ENCODE peak calls at places on chromosomes 5 and 9, in four cellular contexts. P is A549, E is PC-9, G is thoracic aorta. M is an unnamed sample.

GRCh38 chr5:39422886-39423285 is 1.9 kb downstream of the DAB2 start:
- DNase-seq in P (no peak), E (no peak), G (no peak), M (no peak)

GRCh38 chr9:75085640-75086039 is 2.3 kb downstream of the NMRK1 start:
- DNase-seq in P (no peak), E (no peak), G (no peak), M (no peak)

GRCh38 chr5:16713386-16713928 is 96.7 kb upstream of the RETREG1 start:
- DNase-seq in P (no peak), E (no peak), G (no peak), M (peak; percentile 73)

GRCh38 chr5:119453045-119453383 is 717 bp downstream of the HSD17B4 start:
- DNase-seq in P (peak; percentile 14), E (no peak), G (no peak), M (no peak)

GRCh38 chr5:100131161-100131560 is 404.0 kb upstream of the FAM174A start:
- DNase-seq in P (no peak), E (no peak), G (no peak), M (no peak)

GRCh38 chr9:81047280-81047679 is 642.1 kb downstream of the TLE1 start:
- DNase-seq in P (no peak), E (no peak), G (no peak), M (no peak)

GRCh38 chr5:140131967-140132409 is 6.3 kb downstream of the IGIP start:
- DNase-seq in P (no peak), E (peak; percentile 40), G (no peak), M (no peak)

GRCh38 chr5:160287378-160288051 is 24.8 kb downstream of the CCNJL start:
- DNase-seq in P (no peak), E (peak; percentile 94), G (no peak), M (peak; percentile 97)

GRCh38 chr5:135174315-135175096 is 140.5 kb upstream of the PITX1 start:
- DNase-seq in P (no peak), E (no peak), G (no peak), M (peak; percentile 69)

GRCh38 chr5:169978744-169979143 is 1.6 kb downstream of the INSYN2B start:
- DNase-seq in P (no peak), E (no peak), G (no peak), M (no peak)

GRCh38 chr5:56616454-56617160 is 198.7 kb upstream of the MAP3K1 start:
- DNase-seq in P (no peak), E (no peak), G (no peak), M (no peak)

GRCh38 chr5:71778678-71779276 is 59.7 kb downstream of the CARTPT start:
- DNase-seq in P (peak; percentile 45), E (peak; percentile 55), G (no peak), M (peak; percentile 55)

GRCh38 chr5:7705736-7706135 is 145.2 kb downstream of the CFAP90 start:
- DNase-seq in P (no peak), E (no peak), G (no peak), M (no peak)

GRCh38 chr9:11946521-11946920 is 746.7 kb upstream of the TYRP1 start:
- DNase-seq in P (no peak), E (no peak), G (no peak), M (no peak)

GRCh38 chr5:98905857-98906688 is 22.7 kb downstream of the CHD1 start:
- DNase-seq in P (no peak), E (no peak), G (no peak), M (peak; percentile 72)

GRCh38 chr5:14071433-14071832 is 71.7 kb upstream of the TRIO start:
- DNase-seq in P (no peak), E (no peak), G (no peak), M (no peak)

GRCh38 chr5:151758141-151758429 is 346 bp downstream of the ATOX1 start:
- DNase-seq in P (peak; percentile 38), E (no peak), G (no peak), M (no peak)

GRCh38 chr5:176803943-176804498 is 6.3 kb upstream of the UNC5A start:
- DNase-seq in P (no peak), E (peak; percentile 46), G (no peak), M (peak; percentile 85)

GRCh38 chr5:62333250-62333800 is 27.3 kb downstream of the KIF2A start:
- DNase-seq in P (no peak), E (no peak), G (no peak), M (no peak)

GRCh38 chr9:137690939-137691647 is 72.3 kb downstream of the EHMT1 start:
- DNase-seq in P (no peak), E (no peak), G (no peak), M (no peak)

GRCh38 chr5:53249529-53249928 is 140.0 kb upstream of the MOCS2 start:
- DNase-seq in P (peak; percentile 6), E (peak; percentile 36), G (peak; percentile 16), M (no peak)

GRCh38 chr5:5371943-5372342 is 50.5 kb upstream of the ICE1 start:
- DNase-seq in P (no peak), E (no peak), G (no peak), M (no peak)

GRCh38 chr5:154072782-154073171 is 34.0 kb downstream of the MFAP3 start:
- DNase-seq in P (no peak), E (no peak), G (no peak), M (no peak)

GRCh38 chr9:10252174-10252573 is 360.6 kb downstream of the PTPRD start:
- DNase-seq in P (no peak), E (no peak), G (no peak), M (no peak)

GRCh38 chr5:96896285-96896711 is 20.0 kb downstream of the ERAP2 start:
- DNase-seq in P (no peak), E (no peak), G (no peak), M (no peak)

GRCh38 chr5:171649002-171649401 is 136.6 kb upstream of the SMIM23 start:
- DNase-seq in P (no peak), E (no peak), G (no peak), M (no peak)

GRCh38 chr5:154393850-154394249 is 51.9 kb upstream of the SAP30L start:
- DNase-seq in P (no peak), E (no peak), G (no peak), M (no peak)

GRCh38 chr5:115366223-115366622 is 69.8 kb upstream of the CCDC112 start:
- DNase-seq in P (peak; percentile 56), E (peak; percentile 72), G (no peak), M (no peak)

GRCh38 chr9:71121275-71122168 is at the start of gene TRPM3:
- DNase-seq in P (no peak), E (no peak), G (no peak), M (peak; percentile 89)

GRCh38 chr9:34899535-34900158 is 58.4 kb upstream of the PHF24 start:
- DNase-seq in P (peak; percentile 75), E (peak; percentile 53), G (peak; percentile 34), M (peak; percentile 87)

GRCh38 chr9:38295751-38296150 is 96.8 kb upstream of the ALDH1B1 start:
- DNase-seq in P (no peak), E (no peak), G (no peak), M (no peak)

GRCh38 chr5:128475693-128476092 is 62.4 kb downstream of the FBN2 start:
- DNase-seq in P (no peak), E (no peak), G (no peak), M (no peak)

GRCh38 chr5:102742215-102742614 is 12.9 kb upstream of the PAM start:
- DNase-seq in P (no peak), E (no peak), G (no peak), M (peak; percentile 50)

GRCh38 chr5:74665823-74666222 is 19.2 kb upstream of the HEXB start:
- DNase-seq in P (no peak), E (no peak), G (no peak), M (no peak)

GRCh38 chr9:79492092-79492995 is 79.4 kb upstream of the TLE4 start:
- DNase-seq in P (no peak), E (no peak), G (no peak), M (no peak)

GRCh38 chr9:96457266-96457665 is 7.3 kb downstream of the HABP4 start:
- DNase-seq in P (no peak), E (no peak), G (no peak), M (no peak)

GRCh38 chr9:114521846-114522245 is 16.6 kb upstream of the WHRN start:
- DNase-seq in P (no peak), E (no peak), G (no peak), M (no peak)

GRCh38 chr5:66958984-66959641 is 237.5 kb downstream of the CD180 start:
- DNase-seq in P (no peak), E (peak; percentile 8), G (no peak), M (peak; percentile 46)

DNA sequence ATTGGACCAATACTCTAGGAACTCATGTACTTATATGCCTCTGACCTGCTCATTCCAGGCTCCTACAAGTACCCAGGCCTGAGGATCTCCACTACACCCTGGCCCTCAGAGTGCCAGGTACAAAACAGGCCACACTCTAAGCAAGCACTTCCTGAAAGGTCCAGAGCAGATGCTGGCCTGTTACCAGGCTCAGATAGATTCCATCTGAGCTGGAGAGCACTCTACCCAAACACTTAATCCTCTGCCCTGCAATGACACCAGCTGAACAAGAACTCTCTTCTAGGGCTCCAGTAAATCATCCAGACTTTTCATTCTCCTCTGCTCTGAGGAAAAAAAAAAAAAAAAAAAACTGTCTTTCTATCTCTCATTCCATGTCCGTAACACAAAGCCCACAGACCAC is 2.9 kb downstream of the P4HA2 start:
- DNase-seq in P (no peak), E (no peak), G (no peak), M (no peak)
- H3K4me1 ChIP-seq in P (peaks cover 21% of the 10 kb centered on the region), E (peaks cover 12% of the 10 kb centered on the region), G (peaks cover 77% of the 10 kb centered on the region), M (no peaks in the 10 kb centered on the region)

GRCh38 chr9:84079994-84080393 is 99.4 kb downstream of the RMI1 start:
- DNase-seq in P (no peak), E (no peak), G (no peak), M (no peak)
- H3K4me1 ChIP-seq in P (no peaks in the 10 kb centered on the region), E (no peaks in the 10 kb centered on the region), G (no peaks in the 10 kb centered on the region), M (no peaks in the 10 kb centered on the region)

DNA sequence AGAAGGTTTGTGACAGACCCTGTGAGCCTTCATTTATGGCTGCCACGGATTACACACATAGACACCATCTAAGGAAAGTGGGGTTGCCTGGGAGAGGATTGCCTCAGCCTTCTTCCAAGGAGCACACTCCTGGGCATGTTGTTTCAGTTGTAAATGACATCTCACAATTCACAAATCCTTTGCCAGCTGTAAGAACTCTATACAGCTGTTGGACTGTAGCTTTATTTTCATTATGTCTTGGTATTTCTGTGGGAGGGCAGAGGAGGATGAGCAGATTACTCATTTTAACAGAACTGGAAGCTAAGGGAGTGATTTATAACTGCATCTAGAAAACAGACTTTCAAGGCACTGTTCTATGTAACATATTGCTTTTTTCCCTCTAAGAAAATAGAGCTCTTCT is 25.6 kb downstream of the MELK start:
- DNase-seq in P (no peak), E (no peak), G (no peak), M (no peak)
- H3K4me1 ChIP-seq in P (no peaks in the 10 kb centered on the region), E (no peaks in the 10 kb centered on the region), G (no peaks in the 10 kb centered on the region), M (no peaks in the 10 kb centered on the region)

GRCh38 chr9:124212381-124213050 is 45.2 kb upstream of the NEK6 start:
- DNase-seq in P (no peak), E (no peak), G (no peak), M (no peak)

GRCh38 chr9:124213396-124213795 is 44.4 kb upstream of the NEK6 start:
- DNase-seq in P (no peak), E (no peak), G (no peak), M (no peak)

GRCh38 chr9:124214596-124215550 is 42.9 kb upstream of the NEK6 start:
- DNase-seq in P (no peak), E (no peak), G (no peak), M (no peak)

GRCh38 chr9:124215551-124215910 is 42.2 kb upstream of the NEK6 start:
- DNase-seq in P (no peak), E (no peak), G (no peak), M (no peak)

DNA sequence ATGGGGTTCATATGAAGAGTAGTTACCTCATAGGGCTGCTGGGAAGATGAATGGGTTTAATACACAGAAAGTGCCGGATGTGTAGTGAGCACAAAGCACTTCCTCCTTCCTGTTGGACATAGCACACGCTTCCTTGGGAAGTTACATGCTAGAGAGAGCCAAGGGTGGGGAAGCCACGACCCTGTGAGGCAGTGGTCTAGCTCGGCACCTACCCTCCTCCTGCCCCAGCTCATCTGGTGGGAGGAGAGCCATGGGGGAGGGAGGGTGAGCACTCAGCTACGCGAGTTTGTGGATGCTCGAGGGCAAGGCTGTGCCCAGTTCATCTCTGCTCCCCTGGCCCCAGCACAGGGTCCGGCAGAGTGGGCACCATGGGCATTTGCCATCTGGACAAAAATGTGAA is 43.6 kb upstream of the NEK6 start:
- DNase-seq in P (no peak), E (no peak), G (no peak), M (no peak)
- H3K4me1 ChIP-seq in P (peaks cover 8% of the 10 kb centered on the region), E (peaks cover 33% of the 10 kb centered on the region), G (no peaks in the 10 kb centered on the region), M (no peaks in the 10 kb centered on the region)

M was measured in GM23338.